ENCODE peak calls at places on chromosomes 6 and 20, in four cellular contexts. One of them, this sample, is unnamed.

GRCh38 chr6:112906737-112907136 is 559.6 kb downstream of the RFPL4B start:
- DNase-seq in HT1080: no peak
- DNase-seq in T-cell: no peak
- DNase-seq in T-helper 2 cell: no peak
- DNase-seq in this sample: no peak

GRCh38 chr6:111996159-111996558 is 57.7 kb upstream of the CCN6 start:
- DNase-seq in T-helper 2 cell: no peak
- DNase-seq in T-cell: peak; percentile 48
- DNase-seq in HT1080: no peak
- DNase-seq in this sample: no peak

GRCh38 chr6:71383891-71384489 is 95.4 kb downstream of the OGFRL1 start:
- DNase-seq in T-cell: no peak
- DNase-seq in HT1080: peak; percentile 65
- DNase-seq in T-helper 2 cell: no peak
- DNase-seq in this sample: no peak

GRCh38 chr20:59673288-59673997 is 69.1 kb downstream of the PHACTR3 start:
- DNase-seq in T-cell: no peak
- DNase-seq in T-helper 2 cell: no peak
- DNase-seq in HT1080: no peak
- DNase-seq in this sample: no peak

GRCh38 chr6:144678844-144679243 is 393.7 kb downstream of the UTRN start:
- DNase-seq in T-helper 2 cell: no peak
- DNase-seq in T-cell: no peak
- DNase-seq in HT1080: no peak
- DNase-seq in this sample: no peak

GRCh38 chr6:151436814-151437213 is 15.1 kb downstream of the RMND1 start:
- DNase-seq in T-helper 2 cell: no peak
- DNase-seq in T-cell: no peak
- DNase-seq in HT1080: no peak
- DNase-seq in this sample: no peak

GRCh38 chr6:7135755-7136154 is 28.0 kb downstream of the RREB1 start:
- DNase-seq in T-helper 2 cell: no peak
- DNase-seq in HT1080: no peak
- DNase-seq in T-cell: no peak
- DNase-seq in this sample: no peak

GRCh38 chr6:161413361-161413771 is 139.5 kb upstream of the AGPAT4 start:
- DNase-seq in HT1080: no peak
- DNase-seq in T-helper 2 cell: no peak
- DNase-seq in T-cell: no peak
- DNase-seq in this sample: no peak

GRCh38 chr6:135115411-135116293 is 61.0 kb upstream of the HBS1L start:
- DNase-seq in HT1080: no peak
- DNase-seq in T-helper 2 cell: no peak
- DNase-seq in T-cell: no peak
- DNase-seq in this sample: no peak

GRCh38 chr6:96466149-96466863 is 55.3 kb upstream of the UFL1 start:
- DNase-seq in HT1080: no peak
- DNase-seq in T-cell: no peak
- DNase-seq in T-helper 2 cell: no peak
- DNase-seq in this sample: no peak

GRCh38 chr6:29499704-29500103 is 11.9 kb upstream of the MAS1L start:
- DNase-seq in HT1080: no peak
- DNase-seq in T-helper 2 cell: no peak
- DNase-seq in T-cell: no peak
- DNase-seq in this sample: no peak

GRCh38 chr6:11425431-11425871 is 112.1 kb upstream of the TMEM170B start:
- DNase-seq in T-cell: no peak
- DNase-seq in HT1080: no peak
- DNase-seq in T-helper 2 cell: no peak
- DNase-seq in this sample: no peak

GRCh38 chr6:160139420-160139851 is 17.8 kb downstream of the SLC22A1 start:
- DNase-seq in T-helper 2 cell: no peak
- DNase-seq in T-cell: no peak
- DNase-seq in HT1080: peak; percentile 97
- DNase-seq in this sample: no peak

GRCh38 chr6:144063246-144063743 is 32.1 kb downstream of the SF3B5 start:
- DNase-seq in HT1080: no peak
- DNase-seq in T-helper 2 cell: no peak
- DNase-seq in T-cell: no peak
- DNase-seq in this sample: no peak

GRCh38 chr6:127956260-127956888 is 55.5 kb upstream of the THEMIS start:
- DNase-seq in T-cell: no peak
- DNase-seq in T-helper 2 cell: no peak
- DNase-seq in HT1080: peak; percentile 65
- DNase-seq in this sample: no peak

GRCh38 chr6:27293436-27294152 is 18.5 kb downstream of the POM121L2 start:
- DNase-seq in T-helper 2 cell: no peak
- DNase-seq in T-cell: no peak
- DNase-seq in HT1080: peak; percentile 75
- DNase-seq in this sample: no peak

GRCh38 chr20:6976096-6976495 is 208.6 kb downstream of the BMP2 start:
- DNase-seq in T-helper 2 cell: no peak
- DNase-seq in HT1080: no peak
- DNase-seq in T-cell: no peak
- DNase-seq in this sample: no peak

GRCh38 chr6:40912158-40912946 is 126.7 kb downstream of the UNC5CL start:
- DNase-seq in T-cell: peak; percentile 27
- DNase-seq in HT1080: peak; percentile 43
- DNase-seq in T-helper 2 cell: no peak
- DNase-seq in this sample: no peak

GRCh38 chr20:63778857-63779256 is 39.3 kb downstream of the SLC2A4RG start:
- DNase-seq in HT1080: no peak
- DNase-seq in T-helper 2 cell: no peak
- DNase-seq in T-cell: no peak
- DNase-seq in this sample: no peak

GRCh38 chr6:14665827-14666724 is 548.5 kb downstream of the CD83 start:
- DNase-seq in HT1080: peak; percentile 99
- DNase-seq in T-cell: no peak
- DNase-seq in T-helper 2 cell: peak; percentile 9
- DNase-seq in this sample: no peak

GRCh38 chr6:20853828-20854227 is 319.6 kb downstream of the CDKAL1 start:
- DNase-seq in T-cell: no peak
- DNase-seq in T-helper 2 cell: no peak
- DNase-seq in HT1080: no peak
- DNase-seq in this sample: no peak

GRCh38 chr6:30067460-30068139 is 602 bp downstream of the PPP1R11 start:
- DNase-seq in HT1080: no peak
- DNase-seq in T-cell: no peak
- DNase-seq in T-helper 2 cell: no peak
- DNase-seq in this sample: no peak